ENCODE peak calls at places on chromosome 17, in five cellular contexts. One of them, this sample, is unnamed. For H3K4me1 and H3K36me3, the result is how much of the 10 kb centered on the place peaks cover.

GRCh38 chr17:38512473-38513058 is 84.3 kb downstream of the ARHGAP23 start:
- DNase-seq in SK-N-SH: no peak
- DNase-seq in stomach: no peak
- DNase-seq in endothelial cell of umbilical vein: no peak
- DNase-seq in breast epithelium: no peak
- DNase-seq in this sample: no peak

GRCh38 chr17:39632153-39632941 is 4.6 kb upstream of the STARD3 start:
- DNase-seq in SK-N-SH: no peak
- DNase-seq in stomach: peak
- DNase-seq in endothelial cell of umbilical vein: no peak
- DNase-seq in breast epithelium: peak
- DNase-seq in this sample: no peak

GRCh38 chr17:66755101-66755943 is 79.6 kb upstream of the CACNG5 start:
- DNase-seq in SK-N-SH: no peak
- DNase-seq in stomach: no peak
- DNase-seq in endothelial cell of umbilical vein: no peak
- DNase-seq in breast epithelium: no peak
- DNase-seq in this sample: no peak

GRCh38 chr17:74454197-74455024 is 12.0 kb upstream of the CD300A start:
- DNase-seq in SK-N-SH: no peak
- DNase-seq in stomach: no peak
- DNase-seq in endothelial cell of umbilical vein: peak
- DNase-seq in breast epithelium: no peak
- DNase-seq in this sample: peak

GRCh38 chr17:64457156-64457555 is 8.2 kb downstream of the MILR1 start:
- DNase-seq in SK-N-SH: no peak
- DNase-seq in stomach: no peak
- DNase-seq in endothelial cell of umbilical vein: no peak
- DNase-seq in breast epithelium: no peak
- DNase-seq in this sample: no peak

GRCh38 chr17:36983618-36984017 is 34.9 kb downstream of the AATF start:
- DNase-seq in SK-N-SH: no peak
- DNase-seq in stomach: no peak
- DNase-seq in endothelial cell of umbilical vein: no peak
- DNase-seq in breast epithelium: no peak
- DNase-seq in this sample: no peak

GRCh38 chr17:37543527-37544122 is 53.9 kb downstream of the DUSP14 start:
- DNase-seq in SK-N-SH: no peak
- DNase-seq in stomach: no peak
- DNase-seq in endothelial cell of umbilical vein: no peak
- DNase-seq in breast epithelium: no peak
- DNase-seq in this sample: no peak

GRCh38 chr17:7448461-7448860 is 3.6 kb downstream of the CHRNB1 start:
- DNase-seq in SK-N-SH: no peak
- DNase-seq in stomach: no peak
- DNase-seq in endothelial cell of umbilical vein: no peak
- DNase-seq in breast epithelium: no peak
- DNase-seq in this sample: no peak

GRCh38 chr17:64599187-64599676 is 62.9 kb downstream of the SMURF2 start:
- DNase-seq in SK-N-SH: no peak
- DNase-seq in stomach: peak
- DNase-seq in endothelial cell of umbilical vein: no peak
- DNase-seq in breast epithelium: no peak
- DNase-seq in this sample: peak

GRCh38 chr17:75182319-75182568 is 515 bp downstream of the SUMO2 start:
- DNase-seq in SK-N-SH: no peak
- DNase-seq in stomach: peak
- DNase-seq in endothelial cell of umbilical vein: no peak
- DNase-seq in breast epithelium: no peak
- DNase-seq in this sample: peak

GRCh38 chr17:18163528-18163927 is 20.1 kb upstream of the ALKBH5 start:
- DNase-seq in SK-N-SH: no peak
- DNase-seq in stomach: no peak
- DNase-seq in endothelial cell of umbilical vein: no peak
- DNase-seq in breast epithelium: no peak
- DNase-seq in this sample: no peak

GRCh38 chr17:4480929-4481898 is 17.5 kb upstream of the SPNS2 start:
- DNase-seq in SK-N-SH: no peak
- DNase-seq in stomach: peak
- DNase-seq in endothelial cell of umbilical vein: no peak
- DNase-seq in breast epithelium: no peak
- DNase-seq in this sample: peak

GRCh38 chr17:7122386-7122785 is 7.8 kb upstream of the ASGR2 start:
- DNase-seq in SK-N-SH: no peak
- DNase-seq in stomach: no peak
- DNase-seq in endothelial cell of umbilical vein: peak
- DNase-seq in breast epithelium: no peak
- DNase-seq in this sample: no peak

GRCh38 chr17:74466111-74466784 is at the start of gene CD300A:
- DNase-seq in SK-N-SH: no peak
- DNase-seq in stomach: peak
- DNase-seq in endothelial cell of umbilical vein: no peak
- DNase-seq in breast epithelium: no peak
- DNase-seq in this sample: peak

GRCh38 chr17:69710926-69711325 is 296.4 kb downstream of the MAP2K6 start:
- DNase-seq in SK-N-SH: no peak
- DNase-seq in stomach: no peak
- DNase-seq in endothelial cell of umbilical vein: no peak
- DNase-seq in breast epithelium: no peak
- DNase-seq in this sample: no peak

GRCh38 chr17:42623732-42624596 is 14.5 kb downstream of the TUBG1 start:
- DNase-seq in SK-N-SH: no peak
- DNase-seq in stomach: peak
- DNase-seq in endothelial cell of umbilical vein: peak
- DNase-seq in breast epithelium: no peak
- DNase-seq in this sample: no peak

GRCh38 chr17:50501054-50501453 is 7.2 kb upstream of the MYCBPAP start:
- DNase-seq in SK-N-SH: peak
- DNase-seq in stomach: peak
- DNase-seq in endothelial cell of umbilical vein: peak
- DNase-seq in breast epithelium: no peak
- DNase-seq in this sample: no peak

GRCh38 chr17:69870751-69871199 is 204.2 kb upstream of the KCNJ16 start:
- DNase-seq in SK-N-SH: no peak
- DNase-seq in stomach: no peak
- DNase-seq in endothelial cell of umbilical vein: peak
- DNase-seq in breast epithelium: peak
- DNase-seq in this sample: no peak

GRCh38 chr17:9370464-9370863 is 205.2 kb downstream of the STX8 start:
- DNase-seq in SK-N-SH: no peak
- DNase-seq in stomach: no peak
- DNase-seq in endothelial cell of umbilical vein: no peak
- DNase-seq in breast epithelium: no peak
- DNase-seq in this sample: no peak

GRCh38 chr17:49730078-49730786 is 22.5 kb upstream of the SLC35B1 start:
- DNase-seq in SK-N-SH: no peak
- DNase-seq in stomach: peak
- DNase-seq in endothelial cell of umbilical vein: peak
- DNase-seq in breast epithelium: peak
- DNase-seq in this sample: no peak

GRCh38 chr17:53662608-53663007 is 160.1 kb upstream of the KIF2B start:
- DNase-seq in SK-N-SH: no peak
- DNase-seq in stomach: no peak
- DNase-seq in endothelial cell of umbilical vein: no peak
- DNase-seq in breast epithelium: no peak
- DNase-seq in this sample: no peak

GRCh38 chr17:81928497-81929252 is 1.1 kb upstream of the MAFG start:
- DNase-seq in SK-N-SH: peak
- DNase-seq in stomach: no peak
- DNase-seq in endothelial cell of umbilical vein: no peak
- DNase-seq in breast epithelium: no peak
- DNase-seq in this sample: no peak

GRCh38 chr17:60154616-60155426 is 5.0 kb downstream of the CA4 start:
- DNase-seq in SK-N-SH: peak
- DNase-seq in stomach: peak
- DNase-seq in endothelial cell of umbilical vein: peak
- DNase-seq in breast epithelium: no peak
- DNase-seq in this sample: peak

GRCh38 chr17:77144227-77144626 is 3.5 kb downstream of the SEC14L1 start:
- DNase-seq in SK-N-SH: no peak
- DNase-seq in stomach: no peak
- DNase-seq in endothelial cell of umbilical vein: no peak
- DNase-seq in breast epithelium: no peak
- DNase-seq in this sample: no peak

GRCh38 chr17:77146882-77147281 is 6.1 kb downstream of the SEC14L1 start:
- DNase-seq in SK-N-SH: no peak
- DNase-seq in stomach: peak
- DNase-seq in endothelial cell of umbilical vein: no peak
- DNase-seq in breast epithelium: no peak
- DNase-seq in this sample: peak

GRCh38 chr17:77147357-77147801 is 6.6 kb downstream of the SEC14L1 start:
- DNase-seq in SK-N-SH: no peak
- DNase-seq in stomach: no peak
- DNase-seq in endothelial cell of umbilical vein: no peak
- DNase-seq in breast epithelium: no peak
- DNase-seq in this sample: no peak

GRCh38 chr17:77145209-77145608 is 4.4 kb downstream of the SEC14L1 start:
- DNase-seq in SK-N-SH: no peak
- DNase-seq in stomach: no peak
- DNase-seq in endothelial cell of umbilical vein: no peak
- DNase-seq in breast epithelium: no peak
- DNase-seq in this sample: no peak

GRCh38 chr17:77145635-77146632 is 5.2 kb downstream of the SEC14L1 start:
- DNase-seq in SK-N-SH: peak
- DNase-seq in stomach: peak
- DNase-seq in endothelial cell of umbilical vein: peak
- DNase-seq in breast epithelium: peak
- DNase-seq in this sample: peak
- H3K4me1 ChIP-seq in SK-N-SH: under half
- H3K4me1 ChIP-seq in stomach: half or more
- H3K4me1 ChIP-seq in endothelial cell of umbilical vein: half or more
- H3K4me1 ChIP-seq in breast epithelium: under half
- H3K4me1 ChIP-seq in this sample: half or more

DNA sequence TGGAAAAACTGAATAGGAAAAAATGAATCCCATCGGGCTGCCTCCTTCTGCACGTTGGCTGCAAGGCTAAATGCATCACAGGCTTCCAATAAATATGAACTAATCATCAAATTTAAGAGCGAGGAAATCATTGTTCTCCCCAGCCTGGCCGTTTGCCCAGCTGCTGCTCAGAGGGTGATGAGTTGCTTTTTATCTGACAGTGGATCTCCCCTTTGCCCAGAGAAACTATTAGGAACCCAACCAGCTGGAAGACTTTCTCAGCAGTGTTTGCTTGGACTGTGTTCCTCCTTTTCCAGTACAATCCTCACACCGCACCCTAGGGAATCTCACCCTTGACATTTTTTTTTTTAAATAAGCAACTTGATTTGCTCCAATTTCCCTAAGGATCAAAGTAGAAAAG is 149.7 kb downstream of the SOX9 start:
- DNase-seq in SK-N-SH: peak
- DNase-seq in stomach: no peak
- DNase-seq in endothelial cell of umbilical vein: no peak
- DNase-seq in breast epithelium: no peak
- DNase-seq in this sample: no peak
- TF ChIP-seq POLR2AphosphoS5 in SK-N-SH: peak
- TF ChIP-seq POLR2AphosphoS5 in stomach: no peak
- TF ChIP-seq POLR2AphosphoS5 in endothelial cell of umbilical vein: no peak
- TF ChIP-seq POLR2AphosphoS5 in breast epithelium: no peak
- TF ChIP-seq POLR2AphosphoS5 in this sample: no peak

GRCh38 chr17:78104540-78104941 is 24.0 kb downstream of the TMC6 start:
- DNase-seq in SK-N-SH: no peak
- DNase-seq in stomach: no peak
- DNase-seq in endothelial cell of umbilical vein: no peak
- DNase-seq in breast epithelium: no peak
- DNase-seq in this sample: no peak

GRCh38 chr17:78105101-78105500 is 23.5 kb downstream of the TMC6 start:
- DNase-seq in SK-N-SH: no peak
- DNase-seq in stomach: no peak
- DNase-seq in endothelial cell of umbilical vein: no peak
- DNase-seq in breast epithelium: no peak
- DNase-seq in this sample: no peak

GRCh38 chr17:78101542-78101941 is 27.0 kb downstream of the TMC6 start:
- DNase-seq in SK-N-SH: no peak
- DNase-seq in stomach: no peak
- DNase-seq in endothelial cell of umbilical vein: no peak
- DNase-seq in breast epithelium: no peak
- DNase-seq in this sample: no peak

GRCh38 chr17:78101112-78101511 is 27.4 kb downstream of the TMC6 start:
- DNase-seq in SK-N-SH: no peak
- DNase-seq in stomach: no peak
- DNase-seq in endothelial cell of umbilical vein: no peak
- DNase-seq in breast epithelium: no peak
- DNase-seq in this sample: no peak

DNA sequence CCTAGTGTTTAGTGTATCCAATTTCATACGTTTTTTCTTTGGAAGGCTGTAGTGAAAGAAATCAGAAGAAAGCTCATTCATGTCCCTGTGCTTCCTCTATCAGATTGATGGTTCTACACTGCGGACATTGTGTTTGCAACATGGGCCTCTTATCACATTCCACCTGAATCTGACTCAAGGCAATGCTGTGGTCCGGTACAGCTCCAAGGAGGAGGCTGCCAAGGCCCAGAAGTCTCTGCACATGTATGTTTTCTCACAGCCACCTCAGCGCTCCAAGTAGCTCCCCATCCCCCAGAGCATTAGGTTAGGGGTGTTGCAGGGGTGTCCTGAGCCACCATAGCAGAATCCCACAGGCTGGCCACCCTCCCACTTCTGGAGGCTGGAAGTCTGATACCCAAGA is 25.2 kb downstream of the TMC6 start:
- DNase-seq in SK-N-SH: no peak
- DNase-seq in stomach: no peak
- DNase-seq in endothelial cell of umbilical vein: no peak
- DNase-seq in breast epithelium: no peak
- DNase-seq in this sample: no peak
- H3K36me3 ChIP-seq in SK-N-SH: half or more
- H3K36me3 ChIP-seq in stomach: half or more
- H3K36me3 ChIP-seq in endothelial cell of umbilical vein: under half
- H3K36me3 ChIP-seq in breast epithelium: under half
- H3K36me3 ChIP-seq in this sample: half or more

DNA sequence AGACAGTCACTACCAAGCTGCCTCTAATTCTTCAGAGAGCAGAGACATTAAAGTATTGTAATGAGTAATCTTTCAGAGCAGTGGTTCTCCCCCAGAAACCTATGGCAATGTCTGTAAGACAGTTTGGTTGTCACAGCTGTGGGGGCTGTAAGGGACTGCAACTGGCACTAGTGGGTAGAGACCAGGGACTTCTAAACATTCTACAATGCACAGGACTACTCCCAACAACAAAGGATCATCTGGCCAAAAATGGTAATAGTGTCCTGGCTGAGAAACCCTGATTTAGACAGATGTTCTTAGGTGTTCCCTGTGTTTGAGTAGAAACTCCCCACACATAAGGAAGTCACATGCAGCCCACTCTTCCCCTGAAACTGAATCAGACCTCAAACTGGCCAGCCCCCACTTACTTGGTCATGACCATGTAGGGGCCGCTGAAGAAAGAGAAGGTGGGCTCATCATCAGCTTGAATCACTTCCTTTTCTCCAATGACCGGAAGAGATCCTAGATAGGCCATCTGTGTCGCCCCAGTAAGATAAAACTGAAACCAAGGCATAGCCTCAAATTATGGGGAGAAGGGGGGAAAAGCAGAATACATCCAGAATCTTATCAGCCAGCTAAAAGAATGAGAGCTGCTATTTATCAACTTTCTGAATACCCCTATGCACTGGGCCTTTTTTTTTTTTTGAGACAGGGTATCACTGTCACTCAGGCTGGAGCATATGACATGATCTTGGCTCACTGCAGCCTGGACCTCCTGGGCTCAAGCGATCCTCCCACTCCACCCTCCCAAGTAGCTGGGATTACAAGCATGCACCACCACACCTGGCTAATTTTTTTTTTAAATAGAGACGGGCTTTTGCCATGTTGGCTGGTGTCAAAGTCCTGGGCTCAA is 75.8 kb downstream of the TEX14 start:
- DNase-seq in SK-N-SH: no peak
- DNase-seq in stomach: no peak
- DNase-seq in endothelial cell of umbilical vein: no peak
- DNase-seq in breast epithelium: no peak
- DNase-seq in this sample: no peak
- H3K4me1 ChIP-seq in SK-N-SH: under half
- H3K4me1 ChIP-seq in stomach: under half
- H3K4me1 ChIP-seq in endothelial cell of umbilical vein: under half
- H3K4me1 ChIP-seq in breast epithelium: under half
- H3K4me1 ChIP-seq in this sample: under half